ENCODE peak calls at places on chromosomes 1 and 21, in four cellular contexts. E is HCT116, Z is SK-N-SH, K is HepG2. F is an unnamed sample.

GRCh38 chr21:16709866-16710550 is 802.8 kb upstream of the CXADR start:
- DNase-seq in E (no peak), Z (no peak), K (peak; percentile 16), F (no peak)

GRCh38 chr1:36099681-36100341 is 11.1 kb downstream of the ADPRS start:
- DNase-seq in E (peak; percentile 48), Z (peak; percentile 95), K (peak; percentile 73), F (peak; percentile 90)

GRCh38 chr1:151286619-151287340 is 4.7 kb downstream of the ZNF687 start:
- DNase-seq in E (no peak), Z (no peak), K (no peak), F (no peak)

GRCh38 chr1:4050998-4051397 is 150.9 kb upstream of the C1orf174 start:
- DNase-seq in E (no peak), Z (no peak), K (no peak), F (no peak)

GRCh38 chr1:99740141-99740540 is 26.3 kb downstream of the FRRS1 start:
- DNase-seq in E (no peak), Z (no peak), K (no peak), F (no peak)

GRCh38 chr21:34338226-34338625 is 25.6 kb upstream of the KCNE2 start:
- DNase-seq in E (no peak), Z (no peak), K (no peak), F (no peak)

GRCh38 chr1:207077470-207078377 is 10.9 kb upstream of the C4BPB start:
- DNase-seq in E (peak; percentile 51), Z (peak; percentile 59), K (peak; percentile 71), F (peak; percentile 83)

GRCh38 chr1:2003564-2004131 is at the start of gene CFAP74:
- DNase-seq in E (peak; percentile 53), Z (peak; percentile 86), K (peak; percentile 34), F (peak; percentile 95)

GRCh38 chr1:179177182-179177581 is 52.3 kb downstream of the ABL2 start:
- DNase-seq in E (no peak), Z (no peak), K (no peak), F (no peak)

GRCh38 chr21:29939859-29940245 is at the start of gene GRIK1:
- DNase-seq in E (no peak), Z (no peak), K (no peak), F (peak; percentile 69)

GRCh38 chr1:187001198-187001904 is 172.6 kb downstream of the PLA2G4A start:
- DNase-seq in E (no peak), Z (no peak), K (no peak), F (no peak)

GRCh38 chr21:35028451-35028757 is 20.7 kb downstream of the RUNX1 start:
- DNase-seq in E (no peak), Z (no peak), K (no peak), F (no peak)

GRCh38 chr1:220462756-220463155 is 65.2 kb upstream of the MARK1 start:
- DNase-seq in E (no peak), Z (peak; percentile 40), K (no peak), F (no peak)

GRCh38 chr1:241079018-241079417 is 278.0 kb downstream of the RGS7 start:
- DNase-seq in E (no peak), Z (no peak), K (no peak), F (no peak)

GRCh38 chr1:235295902-235296350 is 32.1 kb downstream of the ARID4B start:
- DNase-seq in E (peak; percentile 15), Z (no peak), K (peak; percentile 92), F (no peak)

GRCh38 chr1:210099921-210100320 is 132.7 kb upstream of the SERTAD4 start:
- DNase-seq in E (no peak), Z (no peak), K (no peak), F (no peak)

GRCh38 chr1:96524100-96524499 is 197.5 kb upstream of the PTBP2 start:
- DNase-seq in E (no peak), Z (no peak), K (no peak), F (no peak)

GRCh38 chr1:145778146-145778540 is 45.8 kb downstream of the RNF115 start:
- DNase-seq in E (no peak), Z (no peak), K (no peak), F (no peak)

GRCh38 chr1:161824618-161825017 is 58.5 kb downstream of the ATF6 start:
- DNase-seq in E (no peak), Z (no peak), K (no peak), F (no peak)

GRCh38 chr1:94039514-94039870 is 81.5 kb downstream of the ABCA4 start:
- DNase-seq in E (peak; percentile 56), Z (peak; percentile 74), K (peak; percentile 75), F (peak; percentile 61)

GRCh38 chr1:206556748-206557635 is 49.7 kb downstream of the RASSF5 start:
- DNase-seq in E (no peak), Z (peak; percentile 87), K (no peak), F (peak; percentile 88)

GRCh38 chr1:71490432-71490831 is 409.6 kb upstream of the ZRANB2 start:
- DNase-seq in E (no peak), Z (no peak), K (no peak), F (no peak)

GRCh38 chr1:5519366-5520135 is 472.7 kb downstream of the NPHP4 start:
- DNase-seq in E (no peak), Z (no peak), K (no peak), F (no peak)

GRCh38 chr1:25619101-25619890 is 2.7 kb downstream of the MAN1C1 start:
- DNase-seq in E (no peak), Z (peak; percentile 79), K (no peak), F (peak; percentile 44)

DNA sequence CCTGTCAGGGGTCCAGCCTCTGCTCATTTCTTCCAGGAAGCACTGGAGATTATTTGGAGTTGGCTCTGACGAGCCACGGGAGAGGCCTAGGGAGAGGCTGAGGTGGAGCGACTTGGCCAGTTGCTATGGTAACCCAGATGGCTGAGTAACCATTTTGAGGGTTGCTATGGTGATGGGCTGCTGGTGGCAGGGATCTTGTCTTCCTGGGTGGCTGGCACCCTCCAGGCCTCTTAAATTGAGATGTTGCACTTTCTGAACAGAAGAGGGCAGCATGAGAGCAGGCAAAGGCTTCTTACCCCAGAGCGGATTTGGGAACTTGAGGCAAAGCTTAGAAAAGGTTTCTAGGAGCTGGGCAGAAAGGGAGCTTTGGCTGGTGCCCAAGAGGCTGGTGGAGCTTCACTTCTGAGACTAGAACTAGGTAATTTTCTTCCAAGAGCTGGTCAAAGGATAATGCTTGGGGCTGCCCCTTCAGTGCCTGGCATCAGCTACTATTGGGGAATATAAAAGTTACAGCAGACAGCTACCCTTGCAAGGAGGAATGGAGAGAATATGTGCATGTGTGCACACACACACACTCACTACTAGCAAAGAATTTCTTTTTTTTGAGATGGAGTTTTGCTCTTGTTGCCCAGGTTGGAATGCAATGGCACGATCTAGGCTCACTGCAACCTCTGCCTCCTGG is 72.6 kb downstream of the NDUFS5 start:
- DNase-seq in E (peak; percentile 95), Z (peak; percentile 89), K (peak; percentile 65), F (peak; percentile 83)
- TF ChIP-seq ELF1 in E (no peak), Z (no peak), K (no peak), F (no peak)

GRCh38 chr1:164885311-164885710 is 326.3 kb downstream of the PBX1 start:
- DNase-seq in E (no peak), Z (no peak), K (no peak), F (no peak)

GRCh38 chr1:164880199-164880598 is 321.2 kb downstream of the PBX1 start:
- DNase-seq in E (no peak), Z (no peak), K (no peak), F (no peak)

GRCh38 chr1:164891615-164892014 is 332.6 kb downstream of the PBX1 start:
- DNase-seq in E (no peak), Z (no peak), K (no peak), F (no peak)

GRCh38 chr1:164880644-164881043 is 321.7 kb downstream of the PBX1 start:
- DNase-seq in E (no peak), Z (peak; percentile 8), K (no peak), F (no peak)

DNA sequence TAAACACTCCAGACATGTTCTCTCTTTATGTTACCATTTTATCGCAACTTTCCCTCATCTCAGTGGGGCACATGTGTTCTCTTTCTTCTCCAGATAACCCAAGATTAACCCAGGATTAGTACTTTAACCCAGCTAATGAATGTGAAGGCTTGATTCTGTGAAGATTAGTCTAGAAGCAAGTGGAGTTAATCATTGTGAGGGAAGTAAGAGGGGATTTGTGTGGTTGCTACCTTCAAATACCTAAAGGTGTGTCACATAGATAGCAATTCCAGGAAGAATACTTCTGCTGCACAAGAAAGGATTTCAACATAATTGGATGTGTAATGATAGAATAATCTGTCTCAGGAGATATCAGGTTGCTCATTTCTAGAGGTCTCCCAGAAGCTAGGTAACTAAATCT is 327.1 kb downstream of the PBX1 start:
- DNase-seq in E (no peak), Z (no peak), K (no peak), F (no peak)
- TF ChIP-seq ELF1 in E (no peak), Z (no peak), K (no peak), F (no peak)

GRCh38 chr1:40628903-40629292 is 36.6 kb downstream of the RIMS3 start:
- DNase-seq in E (no peak), Z (no peak), K (no peak), F (no peak)

GRCh38 chr1:40625476-40626382 is 39.8 kb downstream of the RIMS3 start:
- DNase-seq in E (no peak), Z (no peak), K (no peak), F (no peak)

GRCh38 chr1:40626383-40626770 is 39.1 kb downstream of the RIMS3 start:
- DNase-seq in E (no peak), Z (no peak), K (no peak), F (no peak)

GRCh38 chr1:40630488-40631223 is 34.8 kb downstream of the RIMS3 start:
- DNase-seq in E (peak; percentile 31), Z (peak; percentile 72), K (peak; percentile 41), F (peak; percentile 75)

DNA sequence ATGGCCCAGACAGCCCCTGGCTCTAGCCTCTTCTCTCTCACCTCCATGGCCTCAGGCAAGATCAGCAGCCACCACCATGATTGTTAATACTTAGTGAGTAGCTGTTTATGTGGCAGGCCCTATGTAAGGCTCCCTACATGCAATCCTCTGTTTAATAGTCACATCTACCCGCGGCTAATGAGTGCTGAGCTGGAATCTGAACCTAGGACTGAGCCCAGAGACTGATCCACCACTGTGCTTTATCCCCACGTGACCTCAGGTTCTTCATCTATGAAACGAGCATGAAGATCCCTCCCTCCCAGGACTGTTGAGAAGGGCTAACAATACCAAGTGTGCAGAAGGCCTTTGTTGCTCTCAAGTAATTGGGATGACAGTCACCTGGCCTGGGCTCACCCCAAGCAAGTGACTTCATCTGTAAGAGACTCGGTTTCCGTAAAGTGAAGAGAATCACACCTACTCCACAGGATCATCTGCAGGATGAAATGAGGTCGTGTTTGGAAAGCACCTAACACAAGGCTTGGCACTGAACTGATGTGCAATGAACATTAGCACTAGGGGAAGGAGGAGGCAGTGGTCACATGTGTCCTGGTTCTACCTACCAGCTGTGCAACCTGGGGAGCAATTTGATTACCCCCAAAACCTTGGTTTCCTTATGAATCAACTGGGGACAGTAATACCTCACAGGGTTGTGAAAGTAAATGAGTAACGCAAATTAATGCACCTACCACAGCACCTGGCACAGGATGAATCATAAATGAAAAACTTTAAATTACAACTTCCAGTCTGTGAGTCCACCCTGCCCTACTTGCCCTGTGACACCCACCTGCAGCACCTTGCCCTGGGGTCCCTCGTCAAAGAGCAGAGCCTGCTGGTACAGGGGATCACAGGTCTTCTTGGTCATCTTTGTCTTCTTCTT is 37.2 kb downstream of the RIMS3 start:
- DNase-seq in E (no peak), Z (no peak), K (no peak), F (no peak)
- TF ChIP-seq ELF1 in E (no peak), Z (no peak), K (no peak), F (no peak)

GRCh38 chr1:223551610-223552009 is 113.9 kb downstream of the CAPN8 start:
- DNase-seq in E (no peak), Z (no peak), K (no peak), F (no peak)

GRCh38 chr1:223557125-223557465 is 108.4 kb downstream of the CAPN8 start:
- DNase-seq in E (no peak), Z (no peak), K (no peak), F (no peak)

GRCh38 chr1:223558512-223558911 is 107.0 kb downstream of the CAPN8 start:
- DNase-seq in E (no peak), Z (no peak), K (no peak), F (no peak)

GRCh38 chr1:223553957-223554356 is 111.5 kb downstream of the CAPN8 start:
- DNase-seq in E (no peak), Z (no peak), K (no peak), F (no peak)

GRCh38 chr1:223556414-223557124 is 108.9 kb downstream of the CAPN8 start:
- DNase-seq in E (peak; percentile 35), Z (peak; percentile 44), K (peak; percentile 25), F (peak; percentile 76)
- TF ChIP-seq ELF1 in E (no peak), Z (no peak), K (no peak), F (no peak)